ENCODE peak calls at places on chromosomes 7 and 10, in five cellular contexts. D, F, O, L and S are unnamed samples.

GRCh38 chr10:92972066-92972870 is 88.3 kb upstream of the CYP26C1 start:
- DNase-seq in D (peak), F (peak), O (peak), L (no peak), S (no peak)

GRCh38 chr7:156823441-156823840 is 69.5 kb downstream of the LMBR1 start:
- DNase-seq in D (no peak), F (no peak), O (no peak), L (no peak), S (no peak)

GRCh38 chr7:100538654-100539435 is at the start of gene AGFG2:
- DNase-seq in D (peak), F (peak), O (peak), L (peak), S (peak)

GRCh38 chr7:101428093-101428866 is 65.6 kb downstream of the COL26A1 start:
- DNase-seq in D (no peak), F (no peak), O (no peak), L (no peak), S (no peak)

GRCh38 chr7:74056096-74056915 is 27.3 kb upstream of the LIMK1 start:
- DNase-seq in D (no peak), F (no peak), O (no peak), L (no peak), S (no peak)

GRCh38 chr10:129949411-129950335 is 14.4 kb downstream of the EBF3 start:
- DNase-seq in D (no peak), F (no peak), O (no peak), L (peak), S (no peak)

GRCh38 chr10:133278577-133279265 is 2.1 kb upstream of the ADAM8 start:
- DNase-seq in D (no peak), F (peak), O (peak), L (no peak), S (no peak)

GRCh38 chr7:70654146-70654545 is 477.8 kb upstream of the GALNT17 start:
- DNase-seq in D (no peak), F (no peak), O (no peak), L (no peak), S (no peak)

GRCh38 chr7:132456418-132456817 is 119.9 kb downstream of the PLXNA4 start:
- DNase-seq in D (no peak), F (peak), O (no peak), L (no peak), S (no peak)

GRCh38 chr10:106473129-106473528 is 691.4 kb downstream of the SORCS1 start:
- DNase-seq in D (no peak), F (no peak), O (no peak), L (no peak), S (no peak)

GRCh38 chr10:48286356-48286755 is 11.9 kb upstream of the FRMPD2 start:
- DNase-seq in D (no peak), F (no peak), O (no peak), L (no peak), S (no peak)

GRCh38 chr7:14197280-14197679 is 207.8 kb upstream of the ETV1 start:
- DNase-seq in D (no peak), F (no peak), O (no peak), L (no peak), S (no peak)

GRCh38 chr7:152924826-152925411 is 165.4 kb downstream of the ACTR3B start:
- DNase-seq in D (no peak), F (no peak), O (no peak), L (peak), S (no peak)

GRCh38 chr10:73911553-73912004 is 647 bp downstream of the PLAU start:
- DNase-seq in D (peak), F (no peak), O (no peak), L (no peak), S (no peak)

GRCh38 chr7:98559958-98560357 is 57.1 kb upstream of the NPTX2 start:
- DNase-seq in D (peak), F (no peak), O (no peak), L (no peak), S (no peak)

GRCh38 chr10:44706745-44707144 is 204.4 kb upstream of the TMEM72 start:
- DNase-seq in D (no peak), F (no peak), O (no peak), L (no peak), S (no peak)

GRCh38 chr10:79056361-79056735 is 12.4 kb upstream of the ZMIZ1 start:
- DNase-seq in D (no peak), F (no peak), O (no peak), L (no peak), S (no peak)

GRCh38 chr10:60757422-60757895 is 20.8 kb upstream of the CDK1 start:
- DNase-seq in D (peak), F (no peak), O (no peak), L (no peak), S (no peak)

GRCh38 chr10:84156009-84156408 is 16.7 kb downstream of the GHITM start:
- DNase-seq in D (no peak), F (no peak), O (no peak), L (no peak), S (no peak)

GRCh38 chr7:122674502-122674901 is 24.4 kb downstream of the RNF133 start:
- DNase-seq in D (no peak), F (no peak), O (no peak), L (no peak), S (no peak)

GRCh38 chr10:76962851-76963250 is 674.8 kb downstream of the KCNMA1 start:
- DNase-seq in D (no peak), F (no peak), O (no peak), L (no peak), S (no peak)

GRCh38 chr10:71334228-71334791 is 15.3 kb downstream of the SLC29A3 start:
- DNase-seq in D (peak), F (no peak), O (peak), L (no peak), S (no peak)

GRCh38 chr7:146654048-146654447 is 537.4 kb downstream of the CNTNAP2 start:
- DNase-seq in D (no peak), F (no peak), O (no peak), L (no peak), S (no peak)

GRCh38 chr10:49579621-49580020 is 30.5 kb upstream of the SLC18A3 start:
- DNase-seq in D (no peak), F (no peak), O (no peak), L (no peak), S (no peak)

GRCh38 chr10:100615911-100616310 is 80.2 kb downstream of the HIF1AN start:
- DNase-seq in D (no peak), F (no peak), O (no peak), L (no peak), S (no peak)

GRCh38 chr10:100618091-100618615 is 82.4 kb downstream of the HIF1AN start:
- DNase-seq in D (no peak), F (no peak), O (no peak), L (no peak), S (no peak)

GRCh38 chr10:100620087-100620835 is 84.5 kb downstream of the HIF1AN start:
- DNase-seq in D (no peak), F (no peak), O (no peak), L (no peak), S (no peak)

GRCh38 chr10:100621360-100622205 is 85.8 kb downstream of the HIF1AN start:
- DNase-seq in D (peak), F (no peak), O (no peak), L (no peak), S (no peak)

GRCh38 chr10:100618856-100619255 is 83.1 kb downstream of the HIF1AN start:
- DNase-seq in D (no peak), F (no peak), O (no peak), L (no peak), S (no peak)
- TF ChIP-seq ESRRA in D (no peak), F (no peak), O (no peak), L (no peak), S (no peak)

DNA sequence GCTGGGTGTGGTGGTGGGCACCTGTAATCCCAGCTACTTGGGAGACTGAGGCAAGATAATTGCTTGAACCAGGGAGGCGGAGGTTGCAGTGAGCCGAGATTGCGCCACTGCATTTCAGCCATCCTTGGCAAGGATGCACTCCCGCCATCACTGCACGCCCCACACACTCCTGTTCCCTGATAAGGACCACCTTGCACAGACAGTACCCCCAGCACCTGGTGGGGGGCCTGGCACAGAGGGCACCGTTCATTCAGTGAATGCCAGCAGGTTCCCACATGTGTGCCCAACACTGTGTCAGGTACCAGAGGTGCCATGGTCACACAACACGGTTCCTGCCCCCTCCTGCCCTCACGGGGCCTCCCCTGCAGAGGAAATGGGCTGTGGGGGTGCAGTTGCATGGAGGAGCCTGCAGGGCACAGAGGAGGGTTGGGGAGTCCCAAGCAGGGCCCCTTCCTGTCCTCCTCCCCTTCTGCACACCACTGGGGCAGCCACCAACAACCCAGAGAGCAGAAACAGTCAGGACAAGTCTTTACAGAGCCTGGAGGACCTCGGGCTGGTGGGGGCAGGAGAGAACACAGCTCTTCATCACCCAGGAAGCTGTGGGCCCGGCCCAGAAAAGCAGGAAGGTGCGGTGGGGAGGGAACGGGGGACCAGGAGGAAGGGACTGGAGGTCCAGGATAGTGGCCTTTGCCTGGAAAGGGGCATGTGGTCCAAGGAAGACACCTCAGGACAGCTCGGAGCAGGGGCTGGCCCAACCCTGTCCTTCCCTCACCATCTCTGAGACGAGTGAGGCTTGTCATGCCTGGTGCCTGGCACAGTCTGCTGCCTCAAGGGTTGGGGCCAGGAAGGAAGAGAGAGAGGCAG is 7.1 kb downstream of the CRYGN start:
- DNase-seq in D (no peak), F (no peak), O (no peak), L (no peak), S (peak)
- TF ChIP-seq ESRRA in D (no peak), F (no peak), O (no peak), L (no peak), S (no peak)

GRCh38 chr10:89115876-89116627 is 91.1 kb downstream of the CH25H start:
- DNase-seq in D (peak), F (no peak), O (no peak), L (no peak), S (no peak)

GRCh38 chr10:89119651-89120050 is 87.5 kb downstream of the CH25H start:
- DNase-seq in D (no peak), F (no peak), O (no peak), L (no peak), S (no peak)

GRCh38 chr10:89118091-89118490 is 89.0 kb downstream of the CH25H start:
- DNase-seq in D (no peak), F (no peak), O (no peak), L (no peak), S (no peak)

DNA sequence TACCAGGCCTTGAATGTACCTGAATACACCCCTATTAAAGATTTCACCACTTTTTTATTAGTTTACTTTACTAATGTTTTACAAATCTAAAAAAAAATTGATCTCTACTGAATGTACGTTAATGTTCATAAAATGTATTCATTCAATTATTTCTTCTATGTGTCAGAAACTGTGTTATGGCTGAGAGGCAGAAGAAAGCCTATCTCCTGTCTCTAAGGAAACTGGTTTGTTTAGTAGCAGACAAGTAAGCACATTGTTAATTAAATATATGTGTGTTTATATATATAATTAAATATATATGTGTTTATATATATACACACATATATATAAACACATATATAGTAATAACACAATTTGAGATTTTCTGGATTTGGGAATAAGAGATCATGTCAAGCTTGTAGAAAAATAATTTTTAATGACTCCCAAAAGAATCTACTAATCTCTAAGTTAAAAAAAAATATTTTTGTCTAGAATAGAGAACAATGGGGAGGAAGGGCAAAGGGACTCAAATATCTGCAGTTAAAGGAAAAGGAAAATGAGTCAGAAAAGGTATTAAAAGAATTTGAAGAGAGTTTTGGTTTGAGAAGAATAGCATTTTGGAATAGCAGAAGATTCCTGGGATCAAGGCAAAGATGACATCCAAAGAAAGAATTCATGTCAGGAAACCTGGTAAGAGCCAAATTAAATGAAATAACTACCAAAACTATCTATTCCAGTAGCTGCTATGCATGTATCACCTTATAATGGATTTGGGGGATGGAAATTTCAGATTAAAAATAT is 92.1 kb downstream of the CH25H start:
- DNase-seq in D (no peak), F (no peak), O (no peak), L (no peak), S (no peak)
- TF ChIP-seq ESRRA in D (no peak), F (no peak), O (no peak), L (no peak), S (no peak)

GRCh38 chr7:151761957-151762356 is 115.0 kb downstream of the PRKAG2 start:
- DNase-seq in D (no peak), F (no peak), O (no peak), L (no peak), S (no peak)

GRCh38 chr7:151763420-151763984 is 113.4 kb downstream of the PRKAG2 start:
- DNase-seq in D (no peak), F (no peak), O (no peak), L (no peak), S (no peak)

GRCh38 chr7:151761256-151761655 is 115.7 kb downstream of the PRKAG2 start:
- DNase-seq in D (no peak), F (peak), O (no peak), L (no peak), S (no peak)

GRCh38 chr7:151762501-151763245 is 114.2 kb downstream of the PRKAG2 start:
- DNase-seq in D (no peak), F (no peak), O (no peak), L (no peak), S (no peak)

DNA sequence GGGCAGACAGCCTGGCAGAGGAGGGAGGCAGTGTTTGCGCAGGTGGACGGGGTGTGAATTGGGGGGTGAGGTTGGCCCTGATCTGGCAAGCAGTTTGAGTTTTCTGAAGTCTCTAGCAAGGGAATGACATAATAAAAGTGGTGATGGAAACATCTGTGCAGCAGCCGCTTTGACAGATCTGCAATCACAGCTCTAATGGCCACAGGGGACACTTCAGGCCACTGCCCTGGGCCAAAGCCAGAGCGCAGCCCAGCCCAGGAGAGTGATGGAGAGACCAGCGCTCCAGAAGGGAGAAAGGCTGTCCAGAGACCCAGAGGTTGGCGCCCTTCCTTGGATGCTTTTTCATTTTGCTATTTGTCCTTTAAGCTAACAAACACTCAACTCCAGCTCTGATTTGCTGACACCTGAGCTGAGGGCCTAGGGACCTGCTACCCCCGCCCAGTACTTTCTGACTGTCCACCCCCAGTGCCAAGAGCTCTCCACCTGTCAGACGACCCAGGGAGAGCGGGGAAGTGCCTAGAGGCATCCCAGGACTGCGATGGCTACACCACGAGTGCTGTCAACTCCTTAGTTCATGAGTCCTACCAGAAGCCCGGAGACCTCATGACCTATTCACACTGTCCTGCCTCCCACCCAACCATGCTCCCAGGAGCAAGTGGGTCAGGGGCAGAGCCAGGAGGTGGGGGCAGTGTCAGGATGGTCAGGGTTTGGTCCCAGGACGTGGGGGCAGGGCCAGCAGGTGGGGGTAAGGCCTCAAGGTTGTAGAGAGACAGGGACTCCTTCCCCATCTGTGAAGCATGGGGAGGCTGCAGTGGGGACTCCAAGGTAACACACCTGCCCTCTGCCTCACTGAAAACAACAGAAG is 112.6 kb downstream of the PRKAG2 start:
- DNase-seq in D (no peak), F (no peak), O (no peak), L (no peak), S (no peak)
- TF ChIP-seq ESRRA in D (no peak), F (no peak), O (no peak), L (no peak), S (no peak)

DNA sequence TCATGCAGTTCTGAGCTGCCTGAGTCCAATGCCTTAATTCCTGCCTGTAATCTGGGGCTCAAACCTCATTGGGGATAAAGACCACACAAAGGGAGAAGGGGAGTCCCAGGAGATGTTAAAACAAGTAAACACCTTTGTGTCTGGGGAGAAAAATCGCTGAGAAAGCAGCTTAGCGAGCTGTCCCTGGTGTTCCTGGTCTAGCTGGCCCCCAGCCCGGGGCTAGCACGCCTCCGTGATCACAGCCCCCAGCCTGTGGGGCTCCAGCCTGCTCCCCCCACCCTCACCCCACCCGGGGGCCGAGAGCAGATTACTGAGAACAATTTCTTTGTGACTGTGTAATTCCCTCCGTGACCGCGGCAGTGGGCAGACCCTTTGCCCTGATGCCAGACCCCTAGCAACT is 24.8 kb downstream of the DPCD start:
- DNase-seq in D (no peak), F (no peak), O (no peak), L (no peak), S (no peak)
- TF ChIP-seq ESRRA in D (no peak), F (no peak), O (no peak), L (no peak), S (no peak)